ENCODE peak calls at places on chromosome 14, in four cellular contexts. R is mesendoderm, F is neuronal stem cell, K is IMR-90. U is an unnamed sample.

GRCh38 chr14:95215094-95215493 is 57.8 kb upstream of the DICER1 start:
- DNase-seq in R (no peak), F (no peak), K (no peak), U (no peak)

GRCh38 chr14:80713076-80713850 is 228.3 kb downstream of the CEP128 start:
- DNase-seq in R (no peak), F (no peak), K (no peak), U (no peak)

GRCh38 chr14:19799880-19800279 is 3.7 kb upstream of the OR4N2 start:
- DNase-seq in R (no peak), F (no peak), K (no peak), U (no peak)

GRCh38 chr14:93533864-93534263 is 103.1 kb downstream of the UNC79 start:
- DNase-seq in R (no peak), F (no peak), K (no peak), U (no peak)

GRCh38 chr14:61253064-61253753 is 27.9 kb downstream of the TMEM30B start:
- DNase-seq in R (no peak), F (no peak), K (no peak), U (no peak)

GRCh38 chr14:22422238-22422637 is 166.8 kb downstream of the DAD1 start:
- DNase-seq in R (no peak), F (no peak), K (no peak), U (no peak)

GRCh38 chr14:76908834-76909233 is 82.6 kb downstream of the LRRC74A start:
- DNase-seq in R (no peak), F (no peak), K (no peak), U (no peak)

GRCh38 chr14:55377236-55377635 is 34.4 kb downstream of the ATG14 start:
- DNase-seq in R (no peak), F (no peak), K (no peak), U (no peak)

GRCh38 chr14:72810201-72810600 is 83.7 kb downstream of the DPF3 start:
- DNase-seq in R (no peak), F (no peak), K (no peak), U (no peak)

GRCh38 chr14:66359500-66359899 is 126.7 kb upstream of the CCDC196 start:
- DNase-seq in R (peak; percentile 75), F (peak; percentile 66), K (peak; percentile 64), U (no peak)

GRCh38 chr14:52267501-52268190 is at the start of gene PTGDR:
- DNase-seq in R (peak; percentile 57), F (peak; percentile 30), K (no peak), U (peak; percentile 59)

GRCh38 chr14:61533513-61534255 is 161.6 kb upstream of the HIF1A start:
- DNase-seq in R (no peak), F (no peak), K (no peak), U (no peak)

GRCh38 chr14:101116486-101117130 is 213.1 kb upstream of the RTL1 start:
- DNase-seq in R (no peak), F (no peak), K (no peak), U (no peak)

GRCh38 chr14:67447033-67447381 is 35.0 kb upstream of the PLEK2 start:
- DNase-seq in R (no peak), F (no peak), K (no peak), U (no peak)

GRCh38 chr14:77909911-77910310 is 110.0 kb downstream of the ADCK1 start:
- DNase-seq in R (no peak), F (no peak), K (no peak), U (no peak)

GRCh38 chr14:103549361-103550311 is 12.8 kb downstream of the BAG5 start:
- DNase-seq in R (no peak), F (no peak), K (no peak), U (no peak)

GRCh38 chr14:101167428-101167827 is 263.9 kb upstream of the RTL1 start:
- DNase-seq in R (no peak), F (no peak), K (no peak), U (no peak)

GRCh38 chr14:74140374-74140850 is 55.7 kb downstream of the LIN52 start:
- DNase-seq in R (peak; percentile 10), F (peak; percentile 11), K (no peak), U (no peak)

DNA sequence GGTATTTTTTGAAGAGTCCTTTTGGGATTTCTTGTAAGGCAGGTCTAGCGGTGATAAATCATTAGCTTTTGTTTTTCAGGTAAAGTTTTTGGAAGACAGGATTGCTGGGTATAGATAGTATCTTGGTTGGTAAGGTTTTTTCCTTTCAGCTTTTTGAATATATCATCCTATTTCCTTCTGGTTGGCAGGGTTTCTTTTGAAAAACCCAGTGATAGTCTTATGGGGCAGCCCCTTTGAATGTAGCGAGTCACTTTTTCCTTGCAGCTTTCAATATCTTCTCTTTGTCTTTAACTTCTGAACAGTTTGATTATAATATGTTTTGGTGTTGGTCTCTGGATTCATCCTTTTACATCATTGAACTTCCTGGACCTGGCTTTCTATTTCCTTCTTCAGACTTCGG is 20.2 kb downstream of the TMX1 start:
- DNase-seq in R (no peak), F (no peak), K (no peak), U (no peak)
- H2BK5ac ChIP-seq in R (no peak overlapping the region), F (no peak overlapping the region), K (no peak overlapping the region), U (no peak overlapping the region)

GRCh38 chr14:99234366-99234765 is 37.6 kb downstream of the BCL11B start:
- DNase-seq in R (peak; percentile 72), F (no peak), K (no peak), U (no peak)
- H2BK5ac ChIP-seq in R (no peak overlapping the region), F (no peak overlapping the region), K (no peak overlapping the region), U (no peak overlapping the region)

DNA sequence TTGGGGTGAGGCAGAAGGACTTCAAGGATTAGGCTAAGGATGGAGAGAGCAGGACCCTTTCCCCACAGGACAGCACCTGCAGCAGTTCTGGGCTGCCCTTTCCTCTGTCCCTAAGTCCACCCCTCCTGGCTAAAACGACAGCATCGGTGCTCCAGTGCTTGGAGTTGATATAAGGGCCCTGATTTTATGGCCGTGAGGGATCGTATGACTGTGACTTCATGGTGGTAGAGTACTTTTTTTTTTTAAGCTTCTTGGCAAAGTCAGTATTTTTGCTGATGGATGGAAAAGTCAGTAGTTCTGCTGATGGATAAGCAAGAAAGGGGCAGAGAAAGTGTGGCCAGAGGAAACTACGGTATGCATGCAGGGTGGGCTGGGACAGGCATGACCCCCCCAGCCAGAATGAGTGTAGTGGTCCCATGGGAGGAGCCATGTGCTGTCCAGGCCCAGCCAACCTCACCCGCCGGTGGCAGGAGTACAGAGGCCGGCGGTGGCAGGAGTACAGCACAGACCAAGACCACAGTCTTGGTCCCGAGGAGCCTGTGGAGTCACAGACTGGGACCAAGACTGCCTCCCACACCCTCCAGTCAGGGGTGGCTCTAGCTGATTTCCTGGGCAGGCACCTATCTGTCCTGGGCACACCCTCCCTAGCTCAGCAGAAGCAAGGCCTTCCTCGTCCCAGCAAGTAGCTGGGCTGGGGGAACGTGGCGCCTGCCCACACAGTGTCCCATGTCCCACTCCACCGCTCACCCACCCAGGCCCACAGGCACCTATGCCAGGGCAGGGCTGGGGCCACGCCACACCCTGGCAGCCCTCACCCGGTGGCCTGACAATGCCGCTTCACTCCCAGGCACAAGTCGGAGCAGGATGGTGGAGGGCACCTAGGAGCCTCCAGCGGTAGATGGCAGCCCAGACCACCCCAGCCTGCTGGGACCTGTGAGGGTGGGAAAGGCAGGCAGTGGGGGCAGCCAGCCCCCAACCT is 46.3 kb downstream of the CCDC88C start:
- DNase-seq in R (no peak), F (no peak), K (no peak), U (no peak)
- H2BK5ac ChIP-seq in R (no peak overlapping the region), F (peak overlapping the region; percentile 58), K (no peak overlapping the region), U (no peak overlapping the region)

DNA sequence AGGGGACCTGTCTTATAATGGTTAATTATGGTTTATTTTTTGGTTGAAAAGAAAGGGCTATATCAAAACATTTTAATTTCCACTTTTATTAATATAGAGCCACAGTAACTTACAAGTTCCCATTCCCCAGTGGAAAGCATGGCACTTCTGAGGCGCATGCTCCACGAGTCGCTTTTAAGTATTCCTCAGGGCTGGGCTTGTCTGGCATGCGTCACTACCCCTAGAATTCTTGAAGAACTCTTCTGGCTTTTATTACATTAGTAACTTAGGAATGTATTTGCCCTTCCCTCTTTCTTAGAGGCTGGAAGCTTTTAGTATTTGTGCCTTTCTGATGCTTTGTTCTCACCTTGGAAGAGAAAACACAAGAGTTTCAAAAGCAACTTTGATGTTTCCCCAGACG is 81.1 kb downstream of the ESR2 start:
- DNase-seq in R (no peak), F (no peak), K (peak; percentile 20), U (no peak)
- H2BK5ac ChIP-seq in R (no peak overlapping the region), F (no peak overlapping the region), K (no peak overlapping the region), U (no peak overlapping the region)

GRCh38 chr14:50659327-50659974 is 8.7 kb downstream of the SAV1 start:
- DNase-seq in R (peak; percentile 20), F (no peak), K (no peak), U (no peak)
- H2BK5ac ChIP-seq in R (no peak overlapping the region), F (no peak overlapping the region), K (no peak overlapping the region), U (no peak overlapping the region)

GRCh38 chr14:70186826-70187483 is 1.8 kb downstream of the SLC8A3 start:
- DNase-seq in R (no peak), F (no peak), K (no peak), U (peak; percentile 59)

GRCh38 chr14:70190156-70190555 is 1.4 kb upstream of the SLC8A3 start:
- DNase-seq in R (no peak), F (no peak), K (no peak), U (no peak)

GRCh38 chr14:70189678-70190077 is 927 bp upstream of the SLC8A3 start:
- DNase-seq in R (no peak), F (no peak), K (no peak), U (peak; percentile 28)

GRCh38 chr14:70188292-70188607 is 501 bp downstream of the SLC8A3 start:
- DNase-seq in R (no peak), F (no peak), K (no peak), U (no peak)

DNA sequence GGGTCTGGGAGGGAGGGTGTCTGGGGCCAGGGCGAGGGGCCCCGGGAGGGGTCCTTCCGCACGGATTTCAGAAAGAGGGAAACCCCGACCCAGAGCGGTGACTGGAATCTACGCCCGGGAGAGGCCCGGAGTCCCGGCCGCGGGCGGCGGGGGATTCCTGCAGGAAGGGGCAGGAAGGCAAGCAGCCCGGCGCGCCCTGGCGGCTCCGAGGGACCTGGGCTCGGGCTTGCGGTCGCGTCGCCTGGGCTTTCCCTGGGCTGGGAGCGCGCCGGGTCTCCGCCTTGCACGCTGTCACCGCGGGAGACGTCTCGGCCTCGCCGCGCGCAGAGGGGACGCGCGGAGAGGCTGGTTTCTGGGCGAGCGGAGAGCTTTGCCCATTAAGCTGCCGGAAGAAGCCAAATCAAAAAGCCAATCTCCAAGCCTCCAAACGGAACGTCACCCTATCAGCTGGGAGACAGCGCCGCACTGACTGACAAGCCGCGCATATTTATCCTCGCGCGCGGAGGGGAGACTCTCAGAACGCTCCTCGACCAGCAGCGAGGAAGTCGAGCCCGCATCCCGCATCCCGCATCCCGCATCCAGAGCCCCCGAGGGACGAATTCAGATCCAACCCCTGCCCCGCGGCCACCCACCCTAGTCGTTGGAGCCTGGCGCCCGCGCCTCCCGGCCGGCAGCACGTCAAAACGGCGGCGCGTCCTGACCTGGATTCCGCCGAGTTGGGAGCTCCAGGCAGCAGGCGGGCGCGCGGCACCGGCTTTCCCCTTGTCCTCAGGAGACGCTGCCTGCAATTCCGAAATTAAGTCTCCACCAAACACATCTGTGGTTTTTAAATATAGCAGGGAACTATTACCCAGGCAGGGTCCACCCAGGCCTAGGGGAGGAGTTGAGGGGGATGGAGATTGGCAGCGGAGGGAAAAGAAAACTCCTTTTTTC is at the start of gene SLC8A3:
- DNase-seq in R (peak; percentile 59), F (peak; percentile 53), K (peak; percentile 37), U (peak; percentile 44)
- H2BK5ac ChIP-seq in R (no peak within 1 kb of the TSS), F (no peak within 1 kb of the TSS), K (no peak within 1 kb of the TSS), U (no peak within 1 kb of the TSS)

GRCh38 chr14:75430106-75430505 is 2.3 kb downstream of the JDP2 start:
- DNase-seq in R (no peak), F (no peak), K (peak; percentile 59), U (peak; percentile 21)

GRCh38 chr14:75427126-75427481 is 718 bp upstream of the JDP2 start:
- DNase-seq in R (no peak), F (no peak), K (no peak), U (no peak)

GRCh38 chr14:75427482-75428229 is at the start of gene JDP2:
- DNase-seq in R (peak; percentile 90), F (peak; percentile 71), K (peak; percentile 76), U (peak; percentile 78)

GRCh38 chr14:75429562-75429961 is 1.7 kb downstream of the JDP2 start:
- DNase-seq in R (peak; percentile 18), F (no peak), K (no peak), U (peak; percentile 8)

GRCh38 chr14:75428230-75429104 is 645 bp downstream of the JDP2 start:
- DNase-seq in R (peak; percentile 26), F (no peak), K (no peak), U (no peak)
- H2BK5ac ChIP-seq in R (no peak overlapping the region), F (peak overlapping the region; percentile 49), K (peak overlapping the region; percentile 23), U (no peak overlapping the region)

U was measured in H9.